ENCODE peak calls at places on chromosomes 12 and 14, in nine cellular contexts. V is GM03348; E is posterior cingulate gyrus; Q is PC-9; O is GM10248; T is H1; B is T-helper 2 cell; F is head of caudate nucleus; D is activated T-helper 1 cell treated with anti-CD3 and anti-CD28 coated beads, Interleukin-12 subunit alpha, Interleukin-12 subunit beta, Interleukin-2, Interleukin-4 antibody, amounts not matched to agents 30 ng/mL and 10 ng/mL and 1 ng/mL, durations not matched to agents 14 hours and 24 hours and 36 hours. U is an unnamed sample.
A peak's percentile ranks its signal among the peaks of the same experiment; 100 is the strongest.

GRCh38 chr14:29710015-29710414 is 217.6 kb downstream of the PRKD1 start:
- DNase-seq in B (no peak), O (no peak), Q (no peak), D (no peak), F (no peak), E (no peak), V (no peak), T (no peak), U (peak; percentile 7)

GRCh38 chr12:2397356-2398045 is 344.7 kb downstream of the CACNA1C start:
- DNase-seq in E (peak; percentile 37), B (no peak), V (no peak), T (no peak), Q (no peak), D (no peak), F (no peak), O (no peak), U (no peak)

GRCh38 chr14:50191499-50191898 is 39.9 kb downstream of the SOS2 start:
- DNase-seq in T (no peak), F (no peak), E (no peak), B (no peak), V (no peak), Q (no peak), D (no peak), O (no peak), U (no peak)

GRCh38 chr12:94779520-94779919 is 129.2 kb upstream of the TMCC3 start:
- DNase-seq in D (no peak), V (peak; percentile 53), F (no peak), Q (no peak), E (no peak), B (no peak), T (no peak), O (no peak), U (peak; percentile 91)

GRCh38 chr14:23173039-23173438 is 10.4 kb downstream of the SLC7A8 start:
- DNase-seq in O (no peak), T (no peak), B (no peak), F (no peak), V (no peak), Q (no peak), E (no peak), D (no peak), U (no peak)

GRCh38 chr12:67667276-67668073 is 18.9 kb downstream of the DYRK2 start:
- DNase-seq in D (no peak), Q (no peak), E (no peak), O (no peak), F (no peak), V (no peak), B (no peak), T (no peak), U (peak; percentile 34)

GRCh38 chr12:64900540-64900939 is 76.1 kb downstream of the TBC1D30 start:
- DNase-seq in F (no peak), O (no peak), T (no peak), B (no peak), V (peak; percentile 36), Q (no peak), D (no peak), E (no peak), U (peak; percentile 40)

GRCh38 chr12:88472248-88472647 is 108.0 kb downstream of the KITLG start:
- DNase-seq in O (no peak), B (no peak), V (no peak), E (no peak), F (no peak), T (no peak), Q (no peak), D (no peak), U (no peak)

GRCh38 chr12:90102957-90103652 is 394.5 kb upstream of the ATP2B1 start:
- DNase-seq in B (no peak), D (no peak), F (no peak), Q (peak; percentile 7), T (no peak), E (no peak), V (peak; percentile 18), O (peak; percentile 20), U (peak; percentile 62)

GRCh38 chr14:94028450-94028826 is 2.3 kb downstream of the OTUB2 start:
- DNase-seq in E (no peak), B (no peak), D (peak; percentile 14), O (peak; percentile 43), V (no peak), T (no peak), Q (peak; percentile 13), F (no peak), U (no peak)

GRCh38 chr14:77009014-77009413 is 19.5 kb downstream of the IRF2BPL start:
- DNase-seq in V (no peak), B (no peak), F (no peak), D (no peak), E (no peak), O (no peak), T (no peak), Q (no peak), U (no peak)

GRCh38 chr14:82911930-82912329 is 1378.3 kb upstream of the SEL1L start:
- DNase-seq in B (no peak), Q (no peak), O (no peak), D (no peak), V (no peak), T (no peak), E (no peak), F (no peak), U (no peak)

GRCh38 chr14:91352101-91352500 is 65.5 kb downstream of the CCDC88C start:
- DNase-seq in F (no peak), D (no peak), E (no peak), T (no peak), Q (no peak), O (no peak), V (peak; percentile 51), B (no peak), U (peak; percentile 12)

GRCh38 chr12:111705672-111706071 is 19.8 kb downstream of the ACAD10 start:
- DNase-seq in E (no peak), Q (no peak), B (no peak), T (no peak), V (no peak), O (no peak), F (no peak), D (no peak), U (peak; percentile 86)

GRCh38 chr14:24051162-24051788 is 534 bp upstream of the CARMIL3 start:
- DNase-seq in F (peak; percentile 37), E (no peak), D (no peak), B (no peak), T (peak; percentile 77), O (no peak), V (no peak), Q (no peak), U (no peak)

GRCh38 chr12:81543621-81544139 is 215.5 kb downstream of the PPFIA2 start:
- DNase-seq in D (no peak), T (no peak), O (no peak), F (no peak), Q (no peak), E (no peak), B (no peak), V (no peak), U (no peak)

GRCh38 chr14:103127861-103128598 is 4.8 kb downstream of the TNFAIP2 start:
- DNase-seq in F (no peak), Q (peak; percentile 94), T (no peak), E (no peak), B (no peak), D (no peak), O (no peak), V (no peak), U (no peak)

GRCh38 chr12:121590476-121591143 is 9.8 kb upstream of the KDM2B start:
- DNase-seq in B (peak; percentile 32), V (peak; percentile 36), F (no peak), O (peak; percentile 79), D (peak; percentile 64), Q (no peak), T (peak; percentile 49), E (no peak), U (peak; percentile 66)

GRCh38 chr12:101781834-101782543 is 42.7 kb upstream of the SYCP3 start:
- DNase-seq in F (no peak), O (no peak), B (no peak), Q (no peak), E (no peak), T (no peak), D (no peak), V (peak; percentile 23), U (peak; percentile 6)

GRCh38 chr12:57235012-57235727 is 5.7 kb downstream of the SHMT2 start:
- DNase-seq in O (no peak), V (no peak), T (peak; percentile 65), D (no peak), F (no peak), B (no peak), Q (no peak), E (no peak), U (peak; percentile 94)

U was measured in fibroblast of villous mesenchyme.